ENCODE peak calls at places on chromosomes 16 and 17, in eight cellular contexts. S is psoas muscle, H is thoracic aorta, C is left lung, M is AG08395, D is T-cell, Q is NCI-H1417, N is SHP77. V is an unnamed sample.

GRCh38 chr16:3017806-3018506 is at the start of gene CLDN6:
- DNase-seq in S (no peak), H (no peak), C (no peak), M (no peak), D (no peak), Q (peak; percentile 2), N (no peak), V (peak; percentile 61)

GRCh38 chr16:90005956-90006663 is 13.1 kb downstream of the DBNDD1 start:
- DNase-seq in S (peak; percentile 44), H (no peak), C (no peak), M (no peak), D (no peak), Q (no peak), N (no peak), V (no peak)

GRCh38 chr16:30083216-30084055 is 7.6 kb downstream of the PPP4C start:
- DNase-seq in S (no peak), H (no peak), C (no peak), M (no peak), D (no peak), Q (no peak), N (no peak), V (no peak)

GRCh38 chr17:31379796-31380195 is 11.7 kb upstream of the RAB11FIP4 start:
- DNase-seq in S (no peak), H (no peak), C (no peak), M (no peak), D (no peak), Q (no peak), N (no peak), V (no peak)

GRCh38 chr16:77359065-77359502 is 75.8 kb downstream of the ADAMTS18 start:
- DNase-seq in S (no peak), H (no peak), C (no peak), M (peak; percentile 5), D (no peak), Q (peak; percentile 57), N (no peak), V (no peak)

GRCh38 chr17:28384281-28385036 is 13.0 kb downstream of the SARM1 start:
- DNase-seq in S (peak; percentile 61), H (no peak), C (peak; percentile 83), M (no peak), D (peak; percentile 52), Q (peak; percentile 88), N (no peak), V (peak; percentile 30)

GRCh38 chr16:48272837-48273421 is 25.6 kb upstream of the ABCC11 start:
- DNase-seq in S (no peak), H (no peak), C (no peak), M (no peak), D (no peak), Q (no peak), N (no peak), V (no peak)

GRCh38 chr16:75361936-75362335 is 71.4 kb downstream of the CFDP1 start:
- DNase-seq in S (no peak), H (no peak), C (no peak), M (no peak), D (no peak), Q (no peak), N (no peak), V (no peak)

GRCh38 chr16:80948886-80949502 is 57.7 kb downstream of the CMC2 start:
- DNase-seq in S (peak; percentile 77), H (no peak), C (no peak), M (peak; percentile 51), D (peak; percentile 12), Q (no peak), N (peak; percentile 2), V (peak; percentile 60)

GRCh38 chr16:28562199-28562598 is 8.5 kb downstream of the SGF29 start:
- DNase-seq in S (no peak), H (no peak), C (no peak), M (no peak), D (no peak), Q (no peak), N (no peak), V (no peak)

GRCh38 chr17:64491995-64492394 is 4.9 kb downstream of the POLG2 start:
- DNase-seq in S (no peak), H (no peak), C (no peak), M (no peak), D (no peak), Q (no peak), N (no peak), V (no peak)

GRCh38 chr17:13117616-13118015 is 99.8 kb upstream of the ELAC2 start:
- DNase-seq in S (no peak), H (no peak), C (no peak), M (no peak), D (no peak), Q (no peak), N (no peak), V (no peak)

GRCh38 chr17:69057280-69057679 is 3.4 kb downstream of the ABCA9 start:
- DNase-seq in S (no peak), H (no peak), C (no peak), M (no peak), D (no peak), Q (no peak), N (no peak), V (no peak)

GRCh38 chr16:22188595-22189442 is 17.3 kb upstream of the EEF2K start:
- DNase-seq in S (peak; percentile 74), H (peak; percentile 21), C (peak; percentile 73), M (peak; percentile 75), D (peak; percentile 52), Q (peak; percentile 79), N (peak; percentile 76), V (peak; percentile 74)

GRCh38 chr16:22844426-22844825 is 30.5 kb downstream of the HS3ST2 start:
- DNase-seq in S (no peak), H (no peak), C (no peak), M (no peak), D (no peak), Q (no peak), N (no peak), V (no peak)

GRCh38 chr17:79575229-79575628 is 35.6 kb downstream of the RBFOX3 start:
- DNase-seq in S (no peak), H (no peak), C (no peak), M (no peak), D (no peak), Q (no peak), N (no peak), V (no peak)

GRCh38 chr17:59349178-59349577 is 17.7 kb downstream of the YPEL2 start:
- DNase-seq in S (no peak), H (no peak), C (no peak), M (no peak), D (no peak), Q (no peak), N (no peak), V (no peak)

GRCh38 chr16:56013962-56014552 is 138.9 kb upstream of the CES5A start:
- DNase-seq in S (peak; percentile 54), H (no peak), C (peak; percentile 51), M (peak; percentile 5), D (peak; percentile 18), Q (no peak), N (no peak), V (peak; percentile 48)

GRCh38 chr16:50553182-50553710 is 5.0 kb downstream of the NKD1 start:
- DNase-seq in S (no peak), H (no peak), C (no peak), M (no peak), D (no peak), Q (no peak), N (no peak), V (no peak)

GRCh38 chr16:71794018-71794417 is 14.6 kb downstream of the AP1G1 start:
- DNase-seq in S (no peak), H (no peak), C (no peak), M (no peak), D (no peak), Q (no peak), N (no peak), V (no peak)

GRCh38 chr17:79913451-79913850 is 74.2 kb upstream of the CBX4 start:
- DNase-seq in S (peak; percentile 26), H (no peak), C (no peak), M (no peak), D (no peak), Q (no peak), N (no peak), V (no peak)

GRCh38 chr17:2292100-2292499 is 11.5 kb downstream of the SMG6 start:
- DNase-seq in S (no peak), H (no peak), C (no peak), M (no peak), D (no peak), Q (no peak), N (no peak), V (peak; percentile 29)

GRCh38 chr16:82830944-82831343 is 204.2 kb downstream of the CDH13 start:
- DNase-seq in S (no peak), H (no peak), C (no peak), M (no peak), D (no peak), Q (no peak), N (no peak), V (no peak)